ENCODE peak calls at places on chromosomes 1 and 21, in seven cellular contexts. Q is transverse colon, U is upper lobe of left lung, L is prostate gland, K is stomach, B is vagina, E is esophagus muscularis mucosa. G is an unnamed sample.

GRCh38 chr1:14949836-14950674 is 203.5 kb upstream of the TMEM51 start:
- DNase-seq in Q (no peak), U (no peak), L (no peak), K (no peak), B (no peak), E (no peak), G (no peak)

GRCh38 chr21:15367061-15367626 is 302.3 kb upstream of the NRIP1 start:
- DNase-seq in Q (no peak), U (no peak), L (no peak), K (no peak), B (no peak), E (no peak), G (no peak)

GRCh38 chr21:19557488-19557887 is 1153.9 kb upstream of the TMPRSS15 start:
- DNase-seq in Q (no peak), U (no peak), L (no peak), K (no peak), B (no peak), E (no peak), G (no peak)

GRCh38 chr1:221774054-221774842 is 32.4 kb upstream of the DUSP10 start:
- DNase-seq in Q (peak), U (no peak), L (peak), K (no peak), B (no peak), E (no peak), G (no peak)

GRCh38 chr1:117579221-117579906 is 26.5 kb upstream of the TENT5C start:
- DNase-seq in Q (no peak), U (no peak), L (no peak), K (no peak), B (no peak), E (no peak), G (no peak)

GRCh38 chr1:197360068-197360467 is 92.0 kb downstream of the CRB1 start:
- DNase-seq in Q (no peak), U (no peak), L (no peak), K (no peak), B (no peak), E (no peak), G (no peak)

GRCh38 chr21:36917487-36918158 is 48.8 kb downstream of the HLCS start:
- DNase-seq in Q (no peak), U (no peak), L (peak), K (peak), B (no peak), E (no peak), G (no peak)

GRCh38 chr1:240455228-240455821 is 156.6 kb downstream of the GREM2 start:
- DNase-seq in Q (no peak), U (no peak), L (no peak), K (no peak), B (no peak), E (no peak), G (no peak)

GRCh38 chr21:39847877-39848276 is 19.4 kb upstream of the PCP4 start:
- DNase-seq in Q (no peak), U (no peak), L (no peak), K (no peak), B (no peak), E (peak), G (no peak)

GRCh38 chr1:170663441-170664282 is at the start of gene PRRX1:
- DNase-seq in Q (no peak), U (no peak), L (no peak), K (no peak), B (no peak), E (no peak), G (no peak)

GRCh38 chr1:9038881-9039760 is 12.9 kb upstream of the SLC2A7 start:
- DNase-seq in Q (no peak), U (peak), L (no peak), K (no peak), B (no peak), E (no peak), G (no peak)

GRCh38 chr1:198628064-198628455 is 10.8 kb upstream of the PTPRC start:
- DNase-seq in Q (no peak), U (no peak), L (no peak), K (no peak), B (no peak), E (no peak), G (no peak)

GRCh38 chr1:180137767-180138166 is 16.9 kb upstream of the QSOX1 start:
- DNase-seq in Q (no peak), U (no peak), L (no peak), K (no peak), B (no peak), E (no peak), G (no peak)

GRCh38 chr1:237556911-237557310 is 333.8 kb downstream of the ZP4 start:
- DNase-seq in Q (no peak), U (no peak), L (no peak), K (no peak), B (no peak), E (peak), G (no peak)

GRCh38 chr21:34834852-34835501 is 166.2 kb downstream of the CLIC6 start:
- DNase-seq in Q (no peak), U (no peak), L (no peak), K (no peak), B (no peak), E (no peak), G (no peak)

GRCh38 chr1:202638019-202638887 is 72.0 kb downstream of the SYT2 start:
- DNase-seq in Q (peak), U (no peak), L (no peak), K (no peak), B (no peak), E (no peak), G (no peak)

GRCh38 chr1:87757700-87758099 is 429.0 kb downstream of the LMO4 start:
- DNase-seq in Q (no peak), U (no peak), L (no peak), K (no peak), B (no peak), E (no peak), G (no peak)

GRCh38 chr1:10920063-10920626 is 92.3 kb upstream of the TARDBP start:
- DNase-seq in Q (no peak), U (no peak), L (no peak), K (no peak), B (no peak), E (no peak), G (no peak)

GRCh38 chr1:51693420-51694144 is 76.7 kb downstream of the OSBPL9 start:
- DNase-seq in Q (no peak), U (no peak), L (no peak), K (no peak), B (no peak), E (no peak), G (no peak)

GRCh38 chr1:208242829-208243521 is 1.2 kb downstream of the PLXNA2 start:
- DNase-seq in Q (peak), U (peak), L (no peak), K (peak), B (no peak), E (no peak), G (no peak)

GRCh38 chr1:153355445-153356071 is 2.1 kb upstream of the S100A9 start:
- DNase-seq in Q (peak), U (peak), L (peak), K (peak), B (peak), E (no peak), G (peak)

GRCh38 chr1:155006601-155007101 is 4.0 kb downstream of the ZBTB7B start:
- DNase-seq in Q (peak), U (no peak), L (no peak), K (no peak), B (no peak), E (no peak), G (no peak)

GRCh38 chr1:97200627-97201026 is 479.0 kb downstream of the PTBP2 start:
- DNase-seq in Q (no peak), U (no peak), L (no peak), K (no peak), B (no peak), E (no peak), G (no peak)

GRCh38 chr1:93446837-93447451 is 974 bp upstream of the FNBP1L start:
- DNase-seq in Q (peak), U (no peak), L (peak), K (peak), B (no peak), E (no peak), G (no peak)

GRCh38 chr1:201656670-201657032 is 117.7 kb downstream of the NAV1 start:
- DNase-seq in Q (peak), U (no peak), L (no peak), K (no peak), B (no peak), E (no peak), G (no peak)

GRCh38 chr1:224433671-224434446 is 738 bp downstream of the WDR26 start:
- DNase-seq in Q (peak), U (peak), L (peak), K (peak), B (no peak), E (no peak), G (no peak)
- TF ChIP-seq POLR2AphosphoS5 in Q (no peak), U (peak), L (no peak), K (no peak), B (peak), E (no peak), G (no peak)

DNA sequence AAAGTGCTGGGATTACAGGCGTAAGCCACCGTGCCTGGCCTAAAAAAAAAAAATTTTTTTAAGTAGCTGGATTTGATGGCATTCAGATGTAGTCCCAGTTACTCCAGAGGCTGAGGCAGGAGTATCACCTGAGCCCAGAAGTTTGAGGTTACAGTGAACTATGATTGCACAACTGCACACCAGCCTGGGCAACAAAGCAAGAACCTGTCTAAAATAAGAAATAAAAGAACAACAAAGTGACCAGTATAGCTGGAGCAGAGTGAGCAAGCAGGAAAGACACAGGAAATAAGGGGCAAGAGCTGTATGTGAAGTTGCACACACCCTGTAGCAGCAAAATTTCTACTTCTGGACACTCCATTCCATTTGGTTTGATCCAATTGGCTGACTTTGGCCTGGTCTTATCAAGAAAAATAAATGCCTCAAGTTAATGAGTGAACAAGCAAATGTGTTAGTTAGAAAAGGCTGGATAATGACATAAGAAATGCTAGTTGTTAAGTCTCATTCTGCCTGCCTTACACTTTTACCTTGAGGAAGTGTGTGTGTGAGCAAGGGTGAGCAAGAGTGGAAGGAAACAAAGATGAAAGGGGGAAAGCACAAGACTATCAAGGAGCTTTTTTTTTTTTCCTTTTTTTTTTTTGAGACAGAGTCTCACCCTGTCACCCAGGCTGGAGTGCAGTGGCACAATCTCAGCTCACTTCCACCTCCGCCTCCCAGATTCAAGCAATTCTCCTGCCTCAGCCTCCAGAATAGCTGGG is 7.9 kb downstream of the ATP5IF1 start:
- DNase-seq in Q (peak), U (no peak), L (no peak), K (no peak), B (no peak), E (no peak), G (no peak)
- TF ChIP-seq POLR2A in Q (no peak), U (no peak), L (no peak), K (no peak), B (no peak), E (no peak), G (no peak)

DNA sequence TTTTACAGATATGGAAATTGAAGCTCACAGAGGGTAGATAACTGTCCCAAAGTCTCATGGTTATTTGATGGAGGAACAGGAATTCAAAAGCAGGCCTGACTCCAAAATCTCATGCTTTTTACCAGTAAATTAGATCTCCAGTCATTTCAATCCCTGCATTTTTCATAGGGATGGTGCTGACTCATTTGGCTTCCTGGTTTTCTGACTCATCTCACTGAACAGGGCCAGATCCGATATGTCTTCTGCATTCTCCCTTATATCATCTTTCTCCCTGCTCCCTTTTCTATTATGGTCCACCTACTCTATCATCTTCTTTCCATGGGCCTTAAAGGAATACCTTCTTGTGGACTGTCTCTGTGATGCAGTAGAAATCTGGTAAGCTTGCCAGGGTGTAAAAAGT is 187.2 kb downstream of the FGGY start:
- DNase-seq in Q (no peak), U (no peak), L (no peak), K (no peak), B (no peak), E (peak), G (no peak)
- TF ChIP-seq POLR2AphosphoS5 in Q (peak), U (no peak), L (no peak), K (no peak), B (no peak), E (no peak), G (no peak)

DNA sequence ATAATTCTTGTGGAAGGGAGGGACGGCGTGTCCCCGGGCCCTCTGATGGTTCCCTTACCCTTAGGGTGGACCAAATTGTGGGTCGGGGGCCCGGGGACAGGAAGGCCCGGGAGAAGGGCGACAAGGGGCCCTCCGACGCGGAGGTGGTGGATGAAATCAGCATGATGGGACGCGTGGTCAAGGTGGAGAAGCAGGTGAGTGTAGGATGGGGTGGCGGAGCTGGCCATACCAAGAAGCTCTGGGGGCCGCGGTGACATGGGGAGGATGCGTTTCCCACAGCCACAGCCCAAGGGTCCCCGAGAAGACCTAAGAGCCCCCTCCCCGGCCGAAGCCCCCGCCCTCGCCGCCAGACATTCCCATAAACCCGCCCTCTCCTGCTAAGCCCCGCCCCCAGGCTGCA is 24.6 kb downstream of the CITED4 start:
- DNase-seq in Q (no peak), U (no peak), L (no peak), K (no peak), B (no peak), E (no peak), G (no peak)
- TF ChIP-seq POLR2A in Q (no peak), U (no peak), L (no peak), K (no peak), B (no peak), E (no peak), G (no peak)

GRCh38 chr1:109239580-109240068 is 9.7 kb upstream of the CELSR2 start:
- DNase-seq in Q (no peak), U (no peak), L (no peak), K (no peak), B (no peak), E (peak), G (no peak)
- TF ChIP-seq POLR2AphosphoS5 in Q (no peak), U (no peak), L (no peak), K (no peak), B (no peak), E (no peak), G (no peak)

DNA sequence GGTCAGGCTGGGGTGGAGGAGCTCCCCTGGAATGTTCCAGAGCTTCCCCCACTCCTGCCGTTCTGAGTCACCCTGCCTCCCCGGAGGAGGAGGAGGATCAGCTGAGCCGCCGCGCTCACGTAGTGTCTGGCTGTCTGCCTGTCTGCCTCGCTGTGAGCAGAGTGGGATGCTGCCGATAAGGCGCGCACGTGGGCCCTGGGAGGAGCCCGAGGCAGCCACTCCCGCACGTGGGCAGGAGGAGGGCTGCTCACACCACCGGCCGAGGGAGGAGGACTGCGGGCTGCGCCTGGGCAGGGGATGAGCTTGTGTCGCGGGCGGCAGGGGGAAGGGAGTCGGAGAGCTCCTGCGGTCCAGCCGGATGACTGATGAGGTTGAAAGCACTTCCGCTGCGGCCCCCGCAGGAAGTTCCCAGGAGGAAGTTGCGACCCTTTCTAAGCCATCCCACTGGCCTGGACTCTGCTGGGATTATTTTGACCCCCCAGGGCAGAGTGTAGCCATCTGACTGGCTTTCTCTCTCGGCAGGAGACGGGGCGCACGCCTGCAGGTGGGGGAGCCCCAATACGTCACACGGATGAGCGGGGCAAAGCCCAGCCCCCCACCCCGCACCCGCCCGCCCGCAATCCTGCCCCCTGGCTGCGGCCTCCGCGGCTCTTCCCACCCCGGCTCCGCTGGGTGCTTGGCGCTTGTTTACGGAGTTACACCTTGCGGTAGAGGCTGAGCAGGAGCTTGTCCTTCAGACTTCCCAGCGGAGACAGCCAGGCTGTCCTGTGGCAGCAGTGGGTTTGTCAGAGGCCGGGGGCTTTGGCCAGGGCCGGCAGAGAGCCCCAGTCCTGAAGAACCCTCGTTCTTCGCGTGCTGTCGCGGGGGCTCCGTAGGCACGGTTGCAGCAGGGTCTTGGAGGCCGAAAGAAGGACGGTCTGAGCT is 9.8 kb downstream of the PDXK start:
- DNase-seq in Q (peak), U (peak), L (peak), K (peak), B (no peak), E (peak), G (peak)
- TF ChIP-seq POLR2A in Q (peak), U (no peak), L (peak), K (no peak), B (no peak), E (peak), G (peak)

GRCh38 chr1:156079762-156080597 is 2.3 kb downstream of the MEX3A start:
- DNase-seq in Q (no peak), U (no peak), L (no peak), K (no peak), B (no peak), E (no peak), G (no peak)

GRCh38 chr1:156081174-156082110 is 823 bp downstream of the MEX3A start:
- DNase-seq in Q (no peak), U (peak), L (no peak), K (no peak), B (no peak), E (no peak), G (no peak)

GRCh38 chr1:156078728-156079127 is 3.5 kb downstream of the MEX3A start:
- DNase-seq in Q (no peak), U (no peak), L (no peak), K (no peak), B (no peak), E (no peak), G (no peak)

GRCh38 chr1:156082111-156083091 is at the start of gene MEX3A:
- DNase-seq in Q (peak), U (peak), L (peak), K (peak), B (no peak), E (no peak), G (peak)

DNA sequence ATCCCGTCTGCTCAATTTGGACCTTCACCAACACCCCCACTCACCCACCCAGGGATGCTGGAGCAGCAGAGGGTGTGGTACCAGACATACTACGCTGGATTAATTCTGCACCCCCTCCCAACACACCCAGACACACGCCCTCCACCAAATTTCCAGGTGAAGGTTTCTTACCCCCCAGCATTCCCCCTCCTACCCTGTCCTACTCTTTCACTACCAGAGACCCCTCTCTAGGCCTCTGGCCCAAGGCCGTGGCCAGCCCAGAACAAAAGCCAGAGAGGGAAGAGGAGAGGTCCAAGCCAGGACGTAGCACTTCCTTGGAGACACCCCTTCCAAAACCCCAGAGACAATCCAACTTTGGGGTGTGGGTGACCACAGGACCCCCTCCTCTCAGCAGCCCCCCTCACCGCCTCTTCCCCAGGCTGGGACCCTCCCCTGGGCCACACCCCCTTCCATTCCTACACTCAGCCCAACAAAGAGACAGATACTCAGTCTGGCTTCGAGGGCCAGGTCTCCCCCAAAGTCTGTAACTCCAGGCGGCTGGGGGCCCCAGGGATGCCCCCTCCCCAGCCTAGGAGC is 1.6 kb downstream of the MEX3A start:
- DNase-seq in Q (no peak), U (no peak), L (no peak), K (no peak), B (no peak), E (no peak), G (no peak)
- TF ChIP-seq POLR2AphosphoS5 in Q (no peak), U (no peak), L (no peak), K (no peak), B (no peak), E (no peak), G (no peak)

DNA sequence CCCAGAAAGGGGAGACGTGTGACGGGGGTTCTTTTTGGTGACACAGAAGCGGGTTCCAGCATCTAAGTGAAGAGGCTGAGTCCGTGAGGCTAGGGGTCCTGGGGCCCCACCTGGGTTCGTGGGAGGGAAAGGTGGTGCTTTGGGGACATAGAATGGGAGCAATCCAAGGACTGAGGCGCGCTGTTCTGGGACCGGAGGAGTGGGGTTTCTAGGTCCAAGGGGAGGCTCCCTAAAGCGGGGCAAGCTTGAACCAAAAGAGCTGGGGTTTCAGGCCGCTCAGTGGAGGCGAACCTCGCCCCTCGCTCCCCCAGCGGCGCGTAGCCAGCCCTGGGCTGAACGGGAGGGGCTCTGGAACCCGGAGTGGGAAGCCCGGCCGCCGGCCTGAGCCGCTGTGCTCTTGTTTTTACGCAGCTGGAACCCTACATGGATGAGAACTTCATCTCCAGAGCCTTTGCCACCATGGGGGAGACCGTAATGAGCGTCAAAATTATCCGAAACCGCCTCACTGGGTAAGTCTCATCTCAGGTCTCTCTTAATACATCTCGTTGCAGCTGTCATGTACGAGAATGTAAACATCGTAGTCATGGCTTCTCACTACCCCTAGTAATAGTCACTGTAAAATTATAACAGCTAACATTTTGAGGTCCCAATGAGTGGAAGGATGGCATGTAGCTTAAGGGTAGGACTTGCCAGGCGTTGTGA is 495 bp downstream of the TRNAU1AP start:
- DNase-seq in Q (peak), U (peak), L (peak), K (peak), B (no peak), E (no peak), G (peak)
- TF ChIP-seq POLR2A in Q (no peak), U (no peak), L (no peak), K (no peak), B (no peak), E (no peak), G (no peak)